ENCODE peak calls at places on chromosome 2, in nine cellular contexts. S is uterus, M is tibial nerve, P is erythroblast, B is HCT116, H is H54, W is K562, A is IMR-90, C is right lobe of liver. D is an unnamed sample.

GRCh38 chr2:196914867-196915465 is 11.5 kb downstream of the PGAP1 start:
- DNase-seq in S (no peak), M (no peak), P (no peak), B (no peak), H (no peak), W (no peak), A (no peak), C (no peak), D (no peak)

GRCh38 chr2:217804786-217805678 is 197.8 kb downstream of the TNS1 start:
- DNase-seq in S (no peak), M (no peak), P (peak; percentile 54), B (no peak), H (no peak), W (no peak), A (no peak), C (no peak), D (peak; percentile 55)

GRCh38 chr2:235493775-235494715 is at the start of gene AGAP1:
- DNase-seq in S (peak; percentile 87), M (peak; percentile 81), P (peak; percentile 19), B (peak; percentile 46), H (peak; percentile 90), W (peak; percentile 80), A (peak; percentile 80), C (peak; percentile 92), D (peak; percentile 76)

GRCh38 chr2:178796079-178796677 is 11.0 kb downstream of the TTN start:
- DNase-seq in S (no peak), M (no peak), P (peak; percentile 18), B (peak; percentile 22), H (no peak), W (peak; percentile 16), A (peak; percentile 50), C (no peak), D (no peak)

GRCh38 chr2:170656669-170657068 is 58.5 kb upstream of the SP5 start:
- DNase-seq in S (no peak), M (no peak), P (no peak), B (no peak), H (no peak), W (no peak), A (no peak), C (no peak), D (no peak)

GRCh38 chr2:121049141-121049540 is 235.9 kb downstream of the TFCP2L1 start:
- DNase-seq in S (no peak), M (no peak), P (no peak), B (no peak), H (no peak), W (no peak), A (no peak), C (no peak), D (no peak)

GRCh38 chr2:177172034-177172880 is 40.3 kb upstream of the HNRNPA3 start:
- DNase-seq in S (no peak), M (no peak), P (no peak), B (peak; percentile 60), H (peak; percentile 43), W (no peak), A (peak; percentile 82), C (no peak), D (no peak)

GRCh38 chr2:180524458-180524857 is 455.9 kb upstream of the UBE2E3 start:
- DNase-seq in S (no peak), M (no peak), P (no peak), B (no peak), H (no peak), W (no peak), A (peak; percentile 29), C (no peak), D (no peak)

GRCh38 chr2:12816379-12817306 is 99.9 kb downstream of the TRIB2 start:
- DNase-seq in S (no peak), M (no peak), P (no peak), B (peak; percentile 71), H (peak; percentile 31), W (no peak), A (peak; percentile 87), C (no peak), D (no peak)

GRCh38 chr2:101330253-101330921 is 21.9 kb upstream of the RNF149 start:
- DNase-seq in S (no peak), M (no peak), P (no peak), B (no peak), H (no peak), W (no peak), A (no peak), C (no peak), D (no peak)

GRCh38 chr2:157304811-157305712 is 20.6 kb downstream of the ERMN start:
- DNase-seq in S (no peak), M (no peak), P (no peak), B (no peak), H (no peak), W (no peak), A (peak; percentile 49), C (no peak), D (no peak)

DNA sequence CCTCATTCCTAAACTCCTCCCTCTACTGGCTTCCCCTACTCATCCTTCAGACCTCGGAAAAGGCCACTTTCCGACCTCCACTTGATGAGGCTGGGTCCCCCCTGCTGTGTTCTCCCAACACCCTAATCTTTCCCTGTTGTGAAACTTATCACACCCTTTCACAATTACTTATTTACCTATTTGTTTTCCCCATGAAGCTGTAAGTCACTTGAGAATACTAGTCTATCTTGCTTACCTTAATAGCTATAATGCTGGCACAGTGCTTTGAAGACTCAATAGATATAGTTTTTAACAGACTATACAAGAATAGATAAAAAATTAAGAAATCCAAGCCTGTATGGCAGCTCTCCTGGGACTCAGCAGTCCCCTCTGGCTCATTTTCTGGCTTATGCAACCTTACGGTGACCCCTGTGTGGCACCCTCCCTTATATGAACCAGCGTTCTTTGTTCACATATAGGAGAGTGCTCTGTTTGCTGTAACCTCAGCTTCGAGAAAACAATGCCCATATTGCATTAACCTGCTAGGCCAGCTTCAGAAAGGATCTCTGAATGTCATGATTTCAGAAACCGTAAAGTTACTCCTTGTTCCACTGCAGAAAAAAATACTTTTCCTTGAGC is 220.4 kb upstream of the PKDCC start:
- DNase-seq in S (no peak), M (no peak), P (no peak), B (no peak), H (no peak), W (no peak), A (no peak), C (no peak), D (no peak)
- TF ChIP-seq POLR2A in S (no peak), M (no peak), P (no peak), B (no peak), H (no peak), W (no peak), A (no peak), C (no peak), D (no peak)

DNA sequence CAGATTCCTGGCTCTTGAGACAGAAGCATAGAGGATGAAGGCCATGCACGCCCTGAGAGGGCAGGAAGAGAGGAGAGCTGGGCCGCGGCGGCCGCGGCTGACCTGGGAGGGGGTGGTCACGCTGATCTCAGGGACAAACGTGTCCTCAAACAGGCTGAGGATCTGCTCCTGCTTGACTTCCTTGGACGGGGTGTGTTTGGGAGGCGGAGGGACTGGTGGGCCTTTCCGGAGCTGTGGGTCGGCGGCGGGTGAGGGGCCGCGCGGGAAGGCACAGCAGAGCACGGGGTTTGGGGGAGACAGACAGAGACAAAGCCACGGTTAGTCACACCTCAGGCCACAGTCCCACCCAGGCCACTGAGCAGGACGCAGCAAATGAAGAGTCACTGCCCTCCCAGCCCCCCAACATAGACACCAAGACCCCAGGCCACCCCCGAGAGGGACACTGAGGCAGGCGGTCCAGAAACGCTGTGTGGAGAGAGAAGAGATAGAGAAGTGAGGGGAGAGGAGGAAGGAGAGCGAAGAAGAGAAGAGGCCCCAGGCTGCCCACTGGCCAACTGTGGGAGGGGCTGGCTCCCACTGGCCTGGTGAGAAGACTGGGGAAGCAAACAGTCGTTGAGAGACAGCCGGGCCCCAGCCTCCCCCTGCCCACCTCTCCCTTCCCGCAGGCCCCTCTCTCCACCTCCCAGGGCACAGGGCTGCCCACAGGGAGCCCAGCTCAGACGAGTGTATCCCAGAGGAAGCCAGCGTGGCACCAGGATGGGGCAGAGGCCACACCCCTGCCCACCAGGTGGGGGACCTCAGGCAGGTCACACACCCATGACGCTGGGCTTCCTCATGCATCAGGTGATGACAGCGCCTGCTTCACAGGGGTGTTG is 49.3 kb downstream of the BIN1 start:
- DNase-seq in S (no peak), M (no peak), P (no peak), B (no peak), H (no peak), W (no peak), A (no peak), C (no peak), D (peak; percentile 21)
- TF ChIP-seq POLR2A in S (no peak), M (no peak), P (no peak), B (no peak), H (no peak), W (no peak), A (no peak), C (no peak), D (no peak)

GRCh38 chr2:184597571-184597980 is 753 bp upstream of the ZNF804A start:
- DNase-seq in S (no peak), M (peak; percentile 8), P (peak; percentile 40), B (peak; percentile 26), H (peak; percentile 56), W (no peak), A (peak; percentile 63), C (peak; percentile 35), D (no peak)
- TF ChIP-seq POLR2A in S (no peak), M (no peak), P (no peak), B (no peak), H (no peak), W (no peak), A (no peak), C (no peak), D (no peak)

GRCh38 chr2:17538844-17539554 is 1.5 kb upstream of the VSNL1 start:
- DNase-seq in S (peak; percentile 48), M (no peak), P (no peak), B (peak; percentile 54), H (no peak), W (peak; percentile 42), A (peak; percentile 41), C (peak; percentile 92), D (no peak)
- TF ChIP-seq POLR2A in S (peak; percentile 54), M (no peak), P (no peak), B (no peak), H (no peak), W (no peak), A (no peak), C (peak; percentile 69), D (no peak)

GRCh38 chr2:62309465-62310091 is 113.7 kb downstream of the B3GNT2 start:
- DNase-seq in S (no peak), M (no peak), P (peak; percentile 62), B (no peak), H (no peak), W (no peak), A (no peak), C (no peak), D (no peak)
- TF ChIP-seq POLR2A in S (no peak), M (no peak), P (no peak), B (no peak), H (no peak), W (no peak), A (no peak), C (no peak), D (no peak)